ENCODE peak calls at places on chromosome 16, in nine cellular contexts. One of them, this sample, is unnamed.

GRCh38 chr16:70151941-70152509 is 21.6 kb upstream of the CLEC18C start:
- DNase-seq in K562: no peak
- DNase-seq in prostate gland: no peak
- DNase-seq in sigmoid colon: no peak
- DNase-seq in transverse colon: no peak
- DNase-seq in HCT116: no peak
- DNase-seq in GM23338: no peak
- DNase-seq in breast epithelium: no peak
- DNase-seq in stomach: no peak
- DNase-seq in this sample: no peak

GRCh38 chr16:69865701-69866100 is 85.4 kb upstream of the CLEC18A start:
- DNase-seq in transverse colon: no peak
- DNase-seq in HCT116: no peak
- DNase-seq in K562: peak; percentile 92
- DNase-seq in prostate gland: no peak
- DNase-seq in stomach: peak; percentile 51
- DNase-seq in breast epithelium: no peak
- DNase-seq in GM23338: peak; percentile 37
- DNase-seq in sigmoid colon: no peak
- DNase-seq in this sample: no peak

GRCh38 chr16:68374251-68374805 is 63.5 kb downstream of the PRMT7 start:
- DNase-seq in GM23338: no peak
- DNase-seq in breast epithelium: no peak
- DNase-seq in prostate gland: no peak
- DNase-seq in transverse colon: no peak
- DNase-seq in stomach: no peak
- DNase-seq in sigmoid colon: no peak
- DNase-seq in HCT116: no peak
- DNase-seq in K562: peak; percentile 44
- DNase-seq in this sample: no peak

GRCh38 chr16:11392041-11392581 is 46.9 kb downstream of the RMI2 start:
- DNase-seq in GM23338: no peak
- DNase-seq in stomach: no peak
- DNase-seq in transverse colon: no peak
- DNase-seq in sigmoid colon: peak; percentile 57
- DNase-seq in prostate gland: no peak
- DNase-seq in breast epithelium: no peak
- DNase-seq in HCT116: no peak
- DNase-seq in K562: no peak
- DNase-seq in this sample: no peak

GRCh38 chr16:31008154-31008950 is 2.1 kb downstream of the STX1B start:
- DNase-seq in GM23338: no peak
- DNase-seq in stomach: no peak
- DNase-seq in breast epithelium: no peak
- DNase-seq in transverse colon: no peak
- DNase-seq in sigmoid colon: no peak
- DNase-seq in HCT116: no peak
- DNase-seq in prostate gland: no peak
- DNase-seq in K562: no peak
- DNase-seq in this sample: no peak

GRCh38 chr16:79842197-79842596 is 241.7 kb upstream of the MAF start:
- DNase-seq in transverse colon: no peak
- DNase-seq in breast epithelium: no peak
- DNase-seq in sigmoid colon: no peak
- DNase-seq in K562: no peak
- DNase-seq in prostate gland: no peak
- DNase-seq in HCT116: no peak
- DNase-seq in stomach: no peak
- DNase-seq in GM23338: no peak
- DNase-seq in this sample: no peak

GRCh38 chr16:12901597-12902436 is at the start of gene SHISA9:
- DNase-seq in GM23338: peak; percentile 48
- DNase-seq in transverse colon: no peak
- DNase-seq in HCT116: no peak
- DNase-seq in breast epithelium: no peak
- DNase-seq in stomach: no peak
- DNase-seq in K562: no peak
- DNase-seq in sigmoid colon: no peak
- DNase-seq in prostate gland: no peak
- DNase-seq in this sample: no peak

GRCh38 chr16:48829361-48829760 is 219.4 kb upstream of the N4BP1 start:
- DNase-seq in sigmoid colon: no peak
- DNase-seq in K562: no peak
- DNase-seq in breast epithelium: no peak
- DNase-seq in transverse colon: no peak
- DNase-seq in HCT116: no peak
- DNase-seq in stomach: no peak
- DNase-seq in prostate gland: no peak
- DNase-seq in GM23338: no peak
- DNase-seq in this sample: no peak

GRCh38 chr16:12494716-12495115 is 309.0 kb downstream of the CPPED1 start:
- DNase-seq in prostate gland: no peak
- DNase-seq in HCT116: no peak
- DNase-seq in K562: no peak
- DNase-seq in transverse colon: no peak
- DNase-seq in sigmoid colon: no peak
- DNase-seq in GM23338: no peak
- DNase-seq in breast epithelium: no peak
- DNase-seq in stomach: no peak
- DNase-seq in this sample: no peak

GRCh38 chr16:20931066-20931465 is 30.5 kb downstream of the LYRM1 start:
- DNase-seq in HCT116: no peak
- DNase-seq in prostate gland: no peak
- DNase-seq in transverse colon: no peak
- DNase-seq in GM23338: no peak
- DNase-seq in sigmoid colon: no peak
- DNase-seq in K562: no peak
- DNase-seq in breast epithelium: no peak
- DNase-seq in stomach: no peak
- DNase-seq in this sample: no peak

GRCh38 chr16:17177242-17177967 is 293.4 kb downstream of the XYLT1 start:
- DNase-seq in HCT116: no peak
- DNase-seq in breast epithelium: no peak
- DNase-seq in transverse colon: no peak
- DNase-seq in stomach: no peak
- DNase-seq in prostate gland: peak; percentile 8
- DNase-seq in GM23338: no peak
- DNase-seq in sigmoid colon: no peak
- DNase-seq in K562: no peak
- DNase-seq in this sample: no peak

GRCh38 chr16:72620348-72620747 is 427.6 kb downstream of the ZFHX3 start:
- DNase-seq in prostate gland: no peak
- DNase-seq in K562: no peak
- DNase-seq in stomach: no peak
- DNase-seq in transverse colon: no peak
- DNase-seq in sigmoid colon: no peak
- DNase-seq in HCT116: no peak
- DNase-seq in GM23338: no peak
- DNase-seq in breast epithelium: no peak
- DNase-seq in this sample: no peak

GRCh38 chr16:89358030-89359005 is 132.0 kb downstream of the ANKRD11 start:
- DNase-seq in K562: no peak
- DNase-seq in HCT116: no peak
- DNase-seq in prostate gland: no peak
- DNase-seq in breast epithelium: no peak
- DNase-seq in transverse colon: peak; percentile 50
- DNase-seq in sigmoid colon: no peak
- DNase-seq in stomach: no peak
- DNase-seq in GM23338: no peak
- DNase-seq in this sample: peak; percentile 44

GRCh38 chr16:85254921-85255320 is 142.6 kb upstream of the CIBAR2 start:
- DNase-seq in K562: no peak
- DNase-seq in HCT116: no peak
- DNase-seq in prostate gland: no peak
- DNase-seq in breast epithelium: no peak
- DNase-seq in GM23338: no peak
- DNase-seq in stomach: no peak
- DNase-seq in sigmoid colon: no peak
- DNase-seq in transverse colon: no peak
- DNase-seq in this sample: no peak

DNA sequence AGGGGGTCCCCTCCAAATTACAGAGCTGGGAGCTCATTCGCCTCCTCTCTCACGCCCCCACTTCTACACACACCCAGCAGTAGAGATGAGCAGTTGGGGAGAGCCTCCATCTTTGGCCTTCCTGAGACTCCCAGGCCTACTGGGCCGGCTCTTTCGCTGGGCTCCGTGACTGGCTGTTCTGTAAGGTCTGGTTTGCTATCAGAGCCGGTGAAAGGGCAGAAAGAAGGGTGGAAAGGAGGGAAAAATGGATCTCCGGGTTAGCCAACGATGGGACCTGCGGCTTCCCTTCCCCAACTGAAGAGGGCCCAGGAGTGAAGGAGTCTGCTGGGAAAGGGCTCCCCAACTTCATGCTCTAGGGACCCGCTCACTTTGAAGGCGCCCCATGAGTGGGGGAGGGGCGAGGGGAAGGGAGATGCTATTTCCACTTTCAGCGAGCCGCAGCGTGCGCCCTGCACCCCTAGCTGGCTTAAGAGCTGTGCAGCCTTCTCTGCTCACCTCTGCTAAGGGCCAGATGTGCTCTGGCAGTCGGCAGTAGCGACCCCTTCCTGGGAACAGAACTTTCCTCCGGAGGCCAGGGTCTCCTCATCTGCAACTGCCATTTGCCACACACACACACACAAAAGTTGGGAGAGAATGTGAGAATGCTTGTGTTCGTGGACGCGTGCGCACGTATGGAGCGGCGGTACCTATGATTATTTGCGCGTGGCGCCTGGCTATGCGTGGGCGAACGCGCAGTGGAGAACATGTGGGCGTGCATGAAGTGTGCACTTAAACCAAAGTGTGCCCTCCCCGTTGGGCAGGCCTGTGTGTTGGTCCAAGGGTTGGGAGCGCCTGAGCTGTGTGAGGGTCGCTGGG is 2.9 kb upstream of the FOXF1 start:
- DNase-seq in GM23338: no peak
- DNase-seq in stomach: no peak
- DNase-seq in transverse colon: no peak
- DNase-seq in breast epithelium: no peak
- DNase-seq in HCT116: no peak
- DNase-seq in K562: no peak
- DNase-seq in sigmoid colon: peak; percentile 76
- DNase-seq in prostate gland: no peak
- DNase-seq in this sample: no peak
- TF ChIP-seq POLR2AphosphoS5 in GM23338: no peak
- TF ChIP-seq POLR2AphosphoS5 in stomach: peak; percentile 26
- TF ChIP-seq POLR2AphosphoS5 in transverse colon: no peak
- TF ChIP-seq POLR2AphosphoS5 in breast epithelium: no peak
- TF ChIP-seq POLR2AphosphoS5 in HCT116: no peak
- TF ChIP-seq POLR2AphosphoS5 in K562: no peak
- TF ChIP-seq POLR2AphosphoS5 in sigmoid colon: peak; percentile 29
- TF ChIP-seq POLR2AphosphoS5 in prostate gland: no peak
- TF ChIP-seq POLR2AphosphoS5 in this sample: no peak

DNA sequence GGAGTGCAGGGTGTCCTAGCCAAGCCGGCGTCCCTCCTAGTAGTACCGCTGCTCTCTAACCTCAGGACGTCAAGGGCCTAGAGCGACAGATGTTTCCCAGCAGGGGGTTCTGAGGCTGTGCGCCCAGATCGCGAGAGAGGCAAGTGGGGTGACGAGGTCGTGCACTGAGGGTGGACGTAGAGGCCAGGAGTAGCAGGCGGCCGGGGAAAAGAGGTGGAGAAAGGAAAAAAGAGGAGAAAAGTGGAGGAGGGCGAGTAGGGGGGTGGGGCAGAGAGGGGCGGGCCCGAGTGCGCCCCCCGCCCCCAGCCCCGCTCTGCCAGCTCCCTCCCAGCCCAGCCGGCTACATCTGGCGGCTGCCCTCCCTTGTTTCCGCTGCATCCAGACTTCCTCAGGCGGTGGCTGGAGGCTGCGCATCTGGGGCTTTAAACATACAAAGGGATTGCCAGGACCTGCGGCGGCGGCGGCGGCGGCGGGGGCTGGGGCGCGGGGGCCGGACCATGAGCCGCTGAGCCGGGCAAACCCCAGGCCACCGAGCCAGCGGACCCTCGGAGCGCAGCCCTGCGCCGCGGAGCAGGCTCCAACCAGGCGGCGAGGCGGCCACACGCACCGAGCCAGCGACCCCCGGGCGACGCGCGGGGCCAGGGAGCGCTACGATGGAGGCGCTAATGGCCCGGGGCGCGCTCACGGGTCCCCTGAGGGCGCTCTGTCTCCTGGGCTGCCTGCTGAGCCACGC is at the start of gene MMP2:
- DNase-seq in GM23338: peak; percentile 91
- DNase-seq in prostate gland: no peak
- DNase-seq in stomach: peak; percentile 43
- DNase-seq in sigmoid colon: peak; percentile 93
- DNase-seq in transverse colon: peak; percentile 45
- DNase-seq in breast epithelium: no peak
- DNase-seq in HCT116: no peak
- DNase-seq in K562: no peak
- DNase-seq in this sample: peak; percentile 41
- H3K4me3 ChIP-seq in GM23338: peak within 1 kb of the TSS; percentile 88
- H3K4me3 ChIP-seq in prostate gland: peak within 1 kb of the TSS; percentile 40
- H3K4me3 ChIP-seq in stomach: peak within 1 kb of the TSS; percentile 48
- H3K4me3 ChIP-seq in sigmoid colon: peak within 1 kb of the TSS; percentile 34
- H3K4me3 ChIP-seq in transverse colon: peak within 1 kb of the TSS; percentile 41
- H3K4me3 ChIP-seq in breast epithelium: peak within 1 kb of the TSS; percentile 90
- H3K4me3 ChIP-seq in HCT116: no peak within 1 kb of the TSS
- H3K4me3 ChIP-seq in K562: no peak within 1 kb of the TSS
- H3K4me3 ChIP-seq in this sample: peak within 1 kb of the TSS; percentile 51

DNA sequence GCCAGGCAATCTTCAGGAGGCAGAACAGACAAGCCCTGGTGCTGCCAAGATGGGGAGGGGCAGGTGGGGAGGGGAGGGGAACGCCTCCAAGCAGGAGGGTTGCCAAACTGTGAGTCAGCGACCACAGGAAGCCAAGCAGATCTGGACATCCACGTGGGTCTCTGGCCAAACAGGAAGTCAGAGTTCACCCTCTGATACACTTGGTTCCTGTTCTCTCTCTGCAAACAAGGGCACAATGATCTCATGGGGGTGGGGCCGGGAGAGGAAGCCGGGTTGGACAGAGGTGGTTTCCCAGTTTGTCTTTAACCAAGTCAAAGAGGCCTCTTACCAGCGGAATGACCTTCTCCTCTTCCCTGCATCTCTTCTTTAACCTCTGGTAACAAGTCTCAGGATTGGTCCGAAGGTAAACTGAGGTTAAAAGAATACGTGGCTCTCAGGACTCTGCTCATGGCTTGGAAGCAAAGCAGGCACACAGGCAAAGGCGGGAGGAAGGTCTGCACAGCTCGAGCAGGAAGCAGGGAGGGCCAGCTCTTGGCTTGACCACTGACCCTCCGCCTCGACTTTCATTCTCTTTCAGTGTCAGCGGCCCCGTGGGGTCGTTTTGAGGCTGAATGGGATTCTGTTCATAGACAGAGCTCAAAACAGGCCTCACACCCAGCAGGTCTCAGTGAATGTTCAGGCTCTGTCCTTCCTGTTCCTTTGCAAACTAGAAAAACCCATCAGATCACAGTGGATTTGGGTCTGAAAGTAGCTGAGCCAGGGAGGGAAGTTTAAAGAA is 32.9 kb downstream of the TK2 start:
- DNase-seq in GM23338: no peak
- DNase-seq in HCT116: peak; percentile 94
- DNase-seq in stomach: peak; percentile 97
- DNase-seq in sigmoid colon: peak; percentile 99
- DNase-seq in transverse colon: peak; percentile 97
- DNase-seq in prostate gland: peak; percentile 97
- DNase-seq in breast epithelium: peak; percentile 96
- DNase-seq in K562: peak; percentile 98
- DNase-seq in this sample: peak; percentile 100
- TF ChIP-seq POLR2AphosphoS5 in GM23338: no peak
- TF ChIP-seq POLR2AphosphoS5 in HCT116: peak; percentile 77
- TF ChIP-seq POLR2AphosphoS5 in stomach: peak; percentile 97
- TF ChIP-seq POLR2AphosphoS5 in sigmoid colon: peak; percentile 52
- TF ChIP-seq POLR2AphosphoS5 in transverse colon: peak; percentile 83
- TF ChIP-seq POLR2AphosphoS5 in prostate gland: peak; percentile 99
- TF ChIP-seq POLR2AphosphoS5 in breast epithelium: peak; percentile 97
- TF ChIP-seq POLR2AphosphoS5 in K562: peak; percentile 83
- TF ChIP-seq POLR2AphosphoS5 in this sample: peak; percentile 86

GRCh38 chr16:1154291-1154886 is 1.5 kb downstream of the CACNA1H start:
- DNase-seq in GM23338: peak; percentile 48
- DNase-seq in sigmoid colon: peak; percentile 89
- DNase-seq in HCT116: no peak
- DNase-seq in stomach: no peak
- DNase-seq in K562: no peak
- DNase-seq in breast epithelium: no peak
- DNase-seq in transverse colon: no peak
- DNase-seq in prostate gland: no peak
- DNase-seq in this sample: no peak
- H3K4me3 ChIP-seq in GM23338: peak overlapping the region; percentile 57
- H3K4me3 ChIP-seq in sigmoid colon: peak overlapping the region; percentile 51
- H3K4me3 ChIP-seq in HCT116: no peak overlapping the region
- H3K4me3 ChIP-seq in stomach: peak overlapping the region; percentile 48
- H3K4me3 ChIP-seq in K562: no peak overlapping the region
- H3K4me3 ChIP-seq in breast epithelium: peak overlapping the region; percentile 67
- H3K4me3 ChIP-seq in transverse colon: peak overlapping the region; percentile 9
- H3K4me3 ChIP-seq in prostate gland: peak overlapping the region; percentile 35
- H3K4me3 ChIP-seq in this sample: no peak overlapping the region